ENCODE peak calls at places on chromosomes 5 and 9, in nine cellular contexts. W, T, K, Y, H, M, C, G and U are unnamed samples.

GRCh38 chr5:154087260-154087659 is 48.5 kb downstream of the MFAP3 start:
- DNase-seq in W (no peak), T (peak; percentile 31), K (no peak), Y (no peak), H (peak; percentile 38), M (no peak), C (peak; percentile 59), G (no peak), U (no peak)

GRCh38 chr9:133524146-133524545 is 613 bp downstream of the MYMK start:
- DNase-seq in W (no peak), T (no peak), K (no peak), Y (no peak), H (no peak), M (no peak), C (no peak), G (no peak), U (no peak)

GRCh38 chr9:109507421-109507838 is 9.3 kb upstream of the PTPN3 start:
- DNase-seq in W (no peak), T (peak; percentile 80), K (no peak), Y (no peak), H (no peak), M (no peak), C (no peak), G (no peak), U (no peak)

GRCh38 chr9:121309833-121310425 is 42.0 kb downstream of the GSN start:
- DNase-seq in W (no peak), T (no peak), K (no peak), Y (no peak), H (no peak), M (no peak), C (no peak), G (no peak), U (no peak)

GRCh38 chr9:91338681-91339080 is 23.0 kb downstream of the AUH start:
- DNase-seq in W (no peak), T (no peak), K (no peak), Y (no peak), H (no peak), M (no peak), C (no peak), G (no peak), U (no peak)

GRCh38 chr5:158573829-158574228 is 525.9 kb downstream of the EBF1 start:
- DNase-seq in W (no peak), T (no peak), K (no peak), Y (no peak), H (no peak), M (no peak), C (no peak), G (no peak), U (no peak)

GRCh38 chr5:1488882-1489680 is 34.7 kb downstream of the LPCAT1 start:
- DNase-seq in W (no peak), T (peak; percentile 63), K (no peak), Y (no peak), H (no peak), M (no peak), C (no peak), G (no peak), U (no peak)

GRCh38 chr9:21402387-21403247 is 6.3 kb upstream of the IFNA8 start:
- DNase-seq in W (peak; percentile 16), T (peak; percentile 13), K (no peak), Y (no peak), H (no peak), M (no peak), C (peak; percentile 65), G (peak; percentile 57), U (no peak)

GRCh38 chr9:33517373-33517772 is 6.7 kb upstream of the ANKRD18B start:
- DNase-seq in W (no peak), T (peak; percentile 68), K (no peak), Y (no peak), H (peak; percentile 28), M (peak; percentile 39), C (peak; percentile 45), G (no peak), U (no peak)

GRCh38 chr5:1885777-1886633 is 3.3 kb upstream of the IRX4 start:
- DNase-seq in W (no peak), T (no peak), K (no peak), Y (no peak), H (no peak), M (no peak), C (no peak), G (no peak), U (no peak)

GRCh38 chr9:87324613-87325194 is 173.0 kb upstream of the DAPK1 start:
- DNase-seq in W (no peak), T (peak; percentile 68), K (no peak), Y (no peak), H (peak; percentile 58), M (peak; percentile 57), C (peak; percentile 61), G (no peak), U (no peak)

GRCh38 chr5:173327948-173328895 is at the start of gene STC2:
- DNase-seq in W (peak; percentile 10), T (peak; percentile 97), K (no peak), Y (no peak), H (peak; percentile 81), M (peak; percentile 41), C (no peak), G (peak; percentile 84), U (peak; percentile 64)

GRCh38 chr9:112422417-112423148 is 42.7 kb downstream of the HSDL2 start:
- DNase-seq in W (no peak), T (no peak), K (no peak), Y (no peak), H (no peak), M (no peak), C (no peak), G (no peak), U (no peak)

GRCh38 chr5:170269579-170269978 is 28.0 kb downstream of the LCP2 start:
- DNase-seq in W (no peak), T (no peak), K (no peak), Y (no peak), H (no peak), M (no peak), C (no peak), G (no peak), U (no peak)

GRCh38 chr9:99820330-99821186 is 1.1 kb upstream of the NR4A3 start:
- DNase-seq in W (no peak), T (peak; percentile 60), K (peak; percentile 80), Y (no peak), H (peak; percentile 48), M (peak; percentile 62), C (peak; percentile 83), G (no peak), U (no peak)

GRCh38 chr5:65654713-65655112 is 29.9 kb downstream of the SHLD3 start:
- DNase-seq in W (no peak), T (no peak), K (no peak), Y (no peak), H (no peak), M (no peak), C (no peak), G (no peak), U (no peak)

GRCh38 chr5:100448250-100448649 is 86.9 kb upstream of the FAM174A start:
- DNase-seq in W (no peak), T (no peak), K (no peak), Y (no peak), H (no peak), M (no peak), C (no peak), G (no peak), U (no peak)

GRCh38 chr5:8581047-8581446 is 712.1 kb downstream of the MTRR start:
- DNase-seq in W (no peak), T (no peak), K (no peak), Y (no peak), H (no peak), M (no peak), C (no peak), G (no peak), U (no peak)

GRCh38 chr9:77616191-77616590 is 31.9 kb downstream of the GNA14 start:
- DNase-seq in W (no peak), T (peak; percentile 12), K (no peak), Y (no peak), H (peak; percentile 12), M (no peak), C (no peak), G (no peak), U (no peak)

GRCh38 chr5:38725419-38725865 is 120.4 kb upstream of the OSMR start:
- DNase-seq in W (peak; percentile 75), T (no peak), K (no peak), Y (no peak), H (no peak), M (no peak), C (peak; percentile 87), G (no peak), U (no peak)

GRCh38 chr5:127849891-127850290 is 146.7 kb downstream of the CCDC192 start:
- DNase-seq in W (no peak), T (no peak), K (no peak), Y (no peak), H (no peak), M (no peak), C (no peak), G (no peak), U (no peak)

GRCh38 chr5:53170748-53171349 is 61.3 kb upstream of the MOCS2 start:
- DNase-seq in W (peak; percentile 1), T (peak; percentile 53), K (no peak), Y (no peak), H (peak; percentile 16), M (no peak), C (peak; percentile 4), G (no peak), U (no peak)

GRCh38 chr9:113155911-113156559 is 5.2 kb downstream of the SLC31A2 start:
- DNase-seq in W (no peak), T (no peak), K (no peak), Y (no peak), H (no peak), M (no peak), C (no peak), G (no peak), U (no peak)

GRCh38 chr5:1036504-1037122 is 28.0 kb downstream of the NKD2 start:
- DNase-seq in W (no peak), T (no peak), K (no peak), Y (no peak), H (no peak), M (no peak), C (no peak), G (no peak), U (no peak)

GRCh38 chr5:83149671-83150070 is 72.3 kb downstream of the XRCC4 start:
- DNase-seq in W (no peak), T (peak; percentile 25), K (no peak), Y (no peak), H (no peak), M (no peak), C (no peak), G (no peak), U (no peak)

GRCh38 chr9:137733429-137733828 is 114.6 kb downstream of the EHMT1 start:
- DNase-seq in W (no peak), T (no peak), K (no peak), Y (no peak), H (no peak), M (no peak), C (no peak), G (no peak), U (no peak)

GRCh38 chr5:88594441-88594840 is 288.5 kb downstream of the MEF2C start:
- DNase-seq in W (no peak), T (no peak), K (no peak), Y (no peak), H (no peak), M (no peak), C (no peak), G (no peak), U (no peak)

GRCh38 chr5:119355636-119356383 is at the start of gene TNFAIP8:
- DNase-seq in W (peak; percentile 39), T (peak; percentile 70), K (peak; percentile 77), Y (peak; percentile 59), H (peak; percentile 14), M (peak; percentile 1), C (peak; percentile 36), G (peak; percentile 54), U (no peak)